ENCODE peak calls at places on chromosomes 6 and 20, in five cellular contexts. Q is cardiac fibroblast, R is lower lobe of right lung, U is SK-N-SH, V is mucosa of descending colon. O is an unnamed sample.

GRCh38 chr6:162271922-162272321 is 455.6 kb downstream of the PRKN start:
- DNase-seq in Q (no peak), R (no peak), U (peak), V (no peak), O (peak)

GRCh38 chr6:11225990-11226389 is 6.5 kb downstream of the NEDD9 start:
- DNase-seq in Q (peak), R (no peak), U (no peak), V (no peak), O (no peak)

GRCh38 chr20:50187403-50188051 is 3.1 kb upstream of the CEBPB start:
- DNase-seq in Q (peak), R (peak), U (no peak), V (peak), O (peak)

GRCh38 chr6:41538556-41539182 is 7.5 kb upstream of the FOXP4 start:
- DNase-seq in Q (peak), R (no peak), U (no peak), V (no peak), O (no peak)

GRCh38 chr6:105181981-105182515 is 2.2 kb upstream of the POPDC3 start:
- DNase-seq in Q (no peak), R (no peak), U (no peak), V (no peak), O (peak)

GRCh38 chr6:92708270-92708669 is 711.1 kb downstream of the EPHA7 start:
- DNase-seq in Q (no peak), R (no peak), U (no peak), V (no peak), O (no peak)

GRCh38 chr6:1285589-1286340 is 26.1 kb upstream of the FOXQ1 start:
- DNase-seq in Q (peak), R (no peak), U (no peak), V (peak), O (no peak)

GRCh38 chr6:15739867-15740266 is 77.0 kb upstream of the DTNBP1 start:
- DNase-seq in Q (no peak), R (no peak), U (no peak), V (no peak), O (no peak)

GRCh38 chr6:41600499-41601247 is 37.6 kb upstream of the MDFI start:
- DNase-seq in Q (no peak), R (peak), U (no peak), V (no peak), O (no peak)

GRCh38 chr20:62051901-62052255 is 13.8 kb downstream of the TAF4 start:
- DNase-seq in Q (no peak), R (peak), U (no peak), V (no peak), O (no peak)

GRCh38 chr20:46293084-46293483 is 15.2 kb downstream of the CDH22 start:
- DNase-seq in Q (peak), R (no peak), U (no peak), V (no peak), O (peak)

GRCh38 chr20:50308513-50309279 is 118.1 kb downstream of the CEBPB start:
- DNase-seq in Q (peak), R (peak), U (peak), V (peak), O (peak)

GRCh38 chr6:99495466-99495865 is 19.8 kb downstream of the USP45 start:
- DNase-seq in Q (no peak), R (no peak), U (no peak), V (no peak), O (no peak)

GRCh38 chr6:15322184-15322583 is 76.3 kb downstream of the JARID2 start:
- DNase-seq in Q (no peak), R (no peak), U (no peak), V (no peak), O (no peak)

GRCh38 chr20:41006936-41007871 is 21.4 kb upstream of the TOP1 start:
- DNase-seq in Q (no peak), R (no peak), U (no peak), V (no peak), O (no peak)

GRCh38 chr6:164142312-164142711 is 727.8 kb downstream of the QKI start:
- DNase-seq in Q (no peak), R (no peak), U (no peak), V (no peak), O (no peak)

GRCh38 chr20:1711826-1712601 is 54.4 kb upstream of the SIRPG start:
- DNase-seq in Q (peak), R (no peak), U (peak), V (no peak), O (no peak)

GRCh38 chr6:149320745-149321240 is 3.3 kb downstream of the TAB2 start:
- DNase-seq in Q (peak), R (no peak), U (no peak), V (no peak), O (no peak)

GRCh38 chr6:137013031-137013430 is 31.7 kb downstream of the IL20RA start:
- DNase-seq in Q (peak), R (no peak), U (no peak), V (no peak), O (no peak)

GRCh38 chr6:55980627-55981211 is 105.3 kb upstream of the BMP5 start:
- DNase-seq in Q (peak), R (no peak), U (peak), V (peak), O (peak)

GRCh38 chr6:30882764-30883475 is 1.4 kb upstream of the DDR1 start:
- DNase-seq in Q (no peak), R (peak), U (peak), V (peak), O (peak)

GRCh38 chr6:35429463-35429862 is 22.7 kb upstream of the FANCE start:
- DNase-seq in Q (no peak), R (no peak), U (no peak), V (no peak), O (no peak)

GRCh38 chr6:163341671-163342070 is 72.8 kb upstream of the QKI start:
- DNase-seq in Q (no peak), R (no peak), U (no peak), V (no peak), O (no peak)

GRCh38 chr20:50120935-50121693 is 8.2 kb upstream of the UBE2V1 start:
- DNase-seq in Q (peak), R (peak), U (peak), V (peak), O (peak)

GRCh38 chr6:4402477-4402976 is 267.2 kb upstream of the ECI2 start:
- DNase-seq in Q (peak), R (no peak), U (no peak), V (peak), O (no peak)

GRCh38 chr6:152232494-152233151 is 404.5 kb downstream of the SYNE1 start:
- DNase-seq in Q (peak), R (no peak), U (peak), V (no peak), O (no peak)

GRCh38 chr6:5190467-5190866 is 70.3 kb downstream of the LYRM4 start:
- DNase-seq in Q (peak), R (no peak), U (no peak), V (no peak), O (no peak)

GRCh38 chr20:21184810-21185209 is 58.9 kb downstream of the KIZ start:
- DNase-seq in Q (peak), R (no peak), U (no peak), V (no peak), O (no peak)

GRCh38 chr6:71289039-71289801 is 609 bp downstream of the OGFRL1 start:
- DNase-seq in Q (peak), R (peak), U (peak), V (peak), O (peak)

GRCh38 chr6:22153384-22154158 is 143.3 kb downstream of the PRL start:
- DNase-seq in Q (no peak), R (no peak), U (no peak), V (no peak), O (no peak)

GRCh38 chr6:40882321-40882720 is 156.7 kb downstream of the UNC5CL start:
- DNase-seq in Q (no peak), R (no peak), U (peak), V (no peak), O (no peak)

GRCh38 chr6:16222826-16223225 is 15.6 kb upstream of the GMPR start:
- DNase-seq in Q (no peak), R (no peak), U (no peak), V (no peak), O (no peak)

GRCh38 chr6:31098449-31098938 is 13.9 kb downstream of the C6orf15 start:
- DNase-seq in Q (no peak), R (no peak), U (no peak), V (no peak), O (no peak)

GRCh38 chr6:79188101-79188500 is 46.4 kb downstream of the HMGN3 start:
- DNase-seq in Q (no peak), R (no peak), U (no peak), V (no peak), O (no peak)

GRCh38 chr6:4820704-4821276 is 44.6 kb downstream of the CDYL start:
- DNase-seq in Q (peak), R (no peak), U (no peak), V (no peak), O (no peak)

GRCh38 chr6:13413466-13413862 is 73.9 kb downstream of the GFOD1 start:
- DNase-seq in Q (peak), R (no peak), U (no peak), V (no peak), O (no peak)

GRCh38 chr20:50834599-50835005 is 39.7 kb downstream of the BCAS4 start:
- DNase-seq in Q (peak), R (no peak), U (no peak), V (no peak), O (no peak)

GRCh38 chr20:33541074-33541473 is 51.2 kb downstream of the CBFA2T2 start:
- DNase-seq in Q (no peak), R (no peak), U (no peak), V (no peak), O (no peak)

GRCh38 chr20:37357481-37358365 is 11.8 kb downstream of the SRC start:
- DNase-seq in Q (no peak), R (no peak), U (peak), V (no peak), O (peak)

DNA sequence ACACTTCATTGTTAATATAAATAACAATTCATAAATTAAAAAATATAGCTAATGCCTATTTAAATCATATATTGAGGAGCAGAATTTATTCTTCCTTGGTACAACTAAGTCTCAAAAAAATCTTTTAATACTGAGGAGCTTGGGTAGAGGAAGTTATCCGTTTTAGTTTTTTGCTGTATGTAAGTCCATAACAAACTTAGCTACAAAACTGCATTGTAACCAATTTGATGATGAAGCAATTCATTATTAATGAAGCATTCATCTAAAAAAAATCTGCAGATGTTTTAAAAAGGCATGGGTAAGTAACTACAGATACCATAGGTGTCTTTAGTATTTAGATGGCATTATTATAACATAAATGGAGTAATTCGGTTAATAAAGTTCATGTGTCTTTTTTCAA is 1.3 kb downstream of the KHDRBS2 start:
- DNase-seq in Q (no peak), R (no peak), U (no peak), V (no peak), O (no peak)
- H3K4me3 ChIP-seq in Q (no peak), R (peak), U (no peak), V (no peak), O (peak)

GRCh38 chr20:53803492-53804155 is 210.0 kb upstream of the ZNF217 start:
- DNase-seq in Q (no peak), R (no peak), U (no peak), V (no peak), O (no peak)
- H3K4me3 ChIP-seq in Q (no peak), R (no peak), U (no peak), V (no peak), O (no peak)

DNA sequence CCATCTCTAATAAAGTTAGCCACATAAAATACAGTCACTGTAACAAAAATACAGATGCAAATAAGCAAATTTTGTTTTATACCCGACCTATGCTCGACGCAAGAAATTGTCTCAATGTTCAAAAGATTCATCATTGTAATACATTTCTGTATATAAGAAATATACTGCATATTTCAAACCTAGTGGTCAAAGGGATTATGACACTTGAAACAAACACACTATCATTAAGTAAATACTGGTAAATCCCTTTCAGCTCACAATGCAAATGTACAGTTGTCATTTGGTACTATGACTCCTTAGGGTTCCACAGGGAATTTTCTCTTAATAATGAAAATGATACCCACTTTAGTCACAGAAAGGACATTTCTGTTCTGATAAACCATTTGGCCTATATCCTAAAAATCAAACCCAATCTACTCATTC is 2.2 kb downstream of the HIVEP2 start:
- DNase-seq in Q (peak), R (no peak), U (peak), V (no peak), O (no peak)
- H3K4me3 ChIP-seq in Q (no peak), R (no peak), U (peak), V (no peak), O (no peak)

GRCh38 chr6:144008501-144009245 is 614 bp upstream of the PLAGL1 start:
- DNase-seq in Q (no peak), R (peak), U (no peak), V (peak), O (peak)

GRCh38 chr6:144012534-144012933 is 4.5 kb upstream of the PLAGL1 start:
- DNase-seq in Q (peak), R (no peak), U (no peak), V (no peak), O (no peak)

GRCh38 chr6:144007455-144007778 is 642 bp downstream of the PLAGL1 start:
- DNase-seq in Q (peak), R (no peak), U (no peak), V (no peak), O (no peak)

GRCh38 chr6:144007779-144008500 is at the start of gene PLAGL1:
- DNase-seq in Q (peak), R (peak), U (peak), V (peak), O (peak)

GRCh38 chr6:144006731-144007454 is 1.2 kb downstream of the PLAGL1 start:
- DNase-seq in Q (peak), R (no peak), U (peak), V (peak), O (no peak)
- H3K4me3 ChIP-seq in Q (peak), R (peak), U (peak), V (no peak), O (peak)